ENCODE peak calls at places on chromosomes 1 and 21, in eight cellular contexts. Y is OCI-LY7, R is K562, X is endothelial cell of umbilical vein, A is astrocyte, Z is IMR-90, U is mammary epithelial cell, P is neural progenitor cell. H is an unnamed sample.
A peak's percentile ranks its signal among the peaks of the same experiment; 100 is the strongest.

GRCh38 chr1:93554883-93555872 is 107.3 kb downstream of the FNBP1L start:
- DNase-seq in Y (no peak), R (peak; percentile 26), X (peak; percentile 79), A (no peak), Z (no peak), U (no peak), P (no peak), H (no peak)

GRCh38 chr1:28437260-28437923 is 67.9 kb downstream of the PHACTR4 start:
- DNase-seq in Y (no peak), R (no peak), X (peak; percentile 68), A (peak; percentile 81), Z (peak; percentile 80), U (peak; percentile 84), P (peak; percentile 4), H (peak; percentile 85)

GRCh38 chr1:110606784-110607662 is 865 bp upstream of the KCNA2 start:
- DNase-seq in Y (no peak), R (no peak), X (peak; percentile 10), A (no peak), Z (no peak), U (no peak), P (peak; percentile 65), H (no peak)

GRCh38 chr1:234213576-234214128 is 159.6 kb upstream of the COA6 start:
- DNase-seq in Y (no peak), R (no peak), X (no peak), A (no peak), Z (no peak), U (no peak), P (peak; percentile 22), H (no peak)

GRCh38 chr1:152367436-152367835 is 7.6 kb upstream of the FLG2 start:
- DNase-seq in Y (no peak), R (no peak), X (no peak), A (no peak), Z (no peak), U (peak; percentile 91), P (no peak), H (no peak)

GRCh38 chr1:159918918-159919195 is 6.5 kb downstream of the TAGLN2 start:
- DNase-seq in Y (no peak), R (no peak), X (no peak), A (no peak), Z (no peak), U (no peak), P (no peak), H (no peak)

GRCh38 chr1:20616468-20617156 is 16.6 kb upstream of the PINK1 start:
- DNase-seq in Y (no peak), R (no peak), X (no peak), A (no peak), Z (peak; percentile 37), U (no peak), P (no peak), H (peak; percentile 20)

GRCh38 chr21:15206514-15206913 is 141.7 kb upstream of the NRIP1 start:
- DNase-seq in Y (no peak), R (no peak), X (no peak), A (no peak), Z (no peak), U (no peak), P (no peak), H (no peak)

DNA sequence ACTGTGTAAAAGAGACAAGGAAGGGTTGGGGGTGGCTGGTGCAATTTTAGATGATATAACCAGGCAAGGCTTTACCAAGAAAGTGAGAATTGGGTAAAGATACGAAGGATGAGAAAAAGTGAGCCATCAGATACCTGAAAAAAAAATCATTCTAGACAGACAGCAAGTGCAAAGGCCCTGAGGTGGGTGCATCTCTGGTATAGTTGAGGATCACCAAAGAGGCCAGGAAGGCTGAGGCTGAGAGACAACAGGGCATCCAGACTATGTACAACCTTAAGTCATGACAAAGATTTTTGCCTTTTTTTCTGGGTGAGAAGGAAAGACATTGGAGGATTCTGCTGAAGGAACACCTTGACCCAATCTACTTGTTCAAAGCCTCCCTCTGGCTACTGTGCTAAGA is 29.9 kb downstream of the RXRG start:
- DNase-seq in Y (no peak), R (no peak), X (no peak), A (no peak), Z (no peak), U (no peak), P (no peak), H (no peak)
- H3K4me1 ChIP-seq in Y (no peaks in the 10 kb centered on the region), R (no peaks in the 10 kb centered on the region), X (no peaks in the 10 kb centered on the region), A (no peaks in the 10 kb centered on the region), Z (no peaks in the 10 kb centered on the region), U (no peaks in the 10 kb centered on the region), P (no peaks in the 10 kb centered on the region), H (no peaks in the 10 kb centered on the region)

GRCh38 chr1:25474439-25475047 is 43.8 kb downstream of the MACO1 start:
- DNase-seq in Y (no peak), R (no peak), X (no peak), A (no peak), Z (no peak), U (no peak), P (no peak), H (no peak)

GRCh38 chr1:25478633-25479032 is 47.9 kb downstream of the MACO1 start:
- DNase-seq in Y (no peak), R (no peak), X (no peak), A (no peak), Z (no peak), U (peak; percentile 75), P (no peak), H (no peak)

GRCh38 chr1:25472494-25472893 is 41.8 kb downstream of the MACO1 start:
- DNase-seq in Y (no peak), R (no peak), X (no peak), A (no peak), Z (no peak), U (no peak), P (no peak), H (no peak)

GRCh38 chr1:25477448-25478034 is 46.8 kb downstream of the MACO1 start:
- DNase-seq in Y (no peak), R (peak; percentile 70), X (no peak), A (peak; percentile 18), Z (no peak), U (peak; percentile 42), P (no peak), H (peak; percentile 32)

GRCh38 chr1:25476186-25477097 is 45.7 kb downstream of the MACO1 start:
- DNase-seq in Y (no peak), R (no peak), X (no peak), A (no peak), Z (no peak), U (peak; percentile 67), P (no peak), H (no peak)
- H3K4me2 ChIP-seq in Y (no peak overlapping the region), R (peak overlapping the region; percentile 2), X (no peak overlapping the region), A (no peak overlapping the region), Z (no peak overlapping the region), U (peak overlapping the region; percentile 46), P (no peak overlapping the region), H (no peak overlapping the region)

GRCh38 chr1:218273757-218274505 is 11.2 kb upstream of the RRP15 start:
- DNase-seq in Y (peak; percentile 9), R (no peak), X (no peak), A (no peak), Z (no peak), U (no peak), P (peak; percentile 61), H (no peak)
- H3K4me1 ChIP-seq in Y (no peaks in the 10 kb centered on the region), R (no peaks in the 10 kb centered on the region), X (no peaks in the 10 kb centered on the region), A (no peaks in the 10 kb centered on the region), Z (no peaks in the 10 kb centered on the region), U (no peaks in the 10 kb centered on the region), P (peaks cover 27% of the 10 kb centered on the region), H (no peaks in the 10 kb centered on the region)

GRCh38 chr1:25469177-25469576 is 38.5 kb downstream of the MACO1 start:
- DNase-seq in Y (no peak), R (no peak), X (peak; percentile 81), A (peak; percentile 65), Z (peak; percentile 80), U (peak; percentile 59), P (no peak), H (peak; percentile 71)

GRCh38 chr1:25468037-25468436 is 37.3 kb downstream of the MACO1 start:
- DNase-seq in Y (no peak), R (no peak), X (peak; percentile 21), A (peak; percentile 39), Z (peak; percentile 64), U (no peak), P (no peak), H (peak; percentile 44)

GRCh38 chr1:25473653-25474225 is 43.0 kb downstream of the MACO1 start:
- DNase-seq in Y (no peak), R (no peak), X (no peak), A (no peak), Z (no peak), U (no peak), P (no peak), H (no peak)
- H3K4me2 ChIP-seq in Y (no peak overlapping the region), R (no peak overlapping the region), X (no peak overlapping the region), A (no peak overlapping the region), Z (no peak overlapping the region), U (no peak overlapping the region), P (no peak overlapping the region), H (no peak overlapping the region)

GRCh38 chr1:12145616-12146342 is 21.0 kb upstream of the TNFRSF1B start:
- DNase-seq in Y (no peak), R (no peak), X (no peak), A (no peak), Z (no peak), U (no peak), P (no peak), H (no peak)

GRCh38 chr1:12147116-12147753 is 19.6 kb upstream of the TNFRSF1B start:
- DNase-seq in Y (no peak), R (no peak), X (peak; percentile 93), A (no peak), Z (no peak), U (no peak), P (no peak), H (no peak)

GRCh38 chr1:12148160-12148957 is 18.4 kb upstream of the TNFRSF1B start:
- DNase-seq in Y (no peak), R (no peak), X (no peak), A (peak; percentile 20), Z (peak; percentile 76), U (no peak), P (no peak), H (peak; percentile 44)

GRCh38 chr1:12144969-12145368 is 21.8 kb upstream of the TNFRSF1B start:
- DNase-seq in Y (no peak), R (no peak), X (no peak), A (no peak), Z (no peak), U (no peak), P (no peak), H (no peak)

GRCh38 chr1:12146343-12147112 is 20.3 kb upstream of the TNFRSF1B start:
- DNase-seq in Y (no peak), R (no peak), X (no peak), A (no peak), Z (no peak), U (peak; percentile 52), P (no peak), H (no peak)
- H3K4me1 ChIP-seq in Y (peaks cover 48% of the 10 kb centered on the region), R (peaks cover 22% of the 10 kb centered on the region), X (peaks cover 29% of the 10 kb centered on the region), A (peaks cover 10% of the 10 kb centered on the region), Z (peaks cover 27% of the 10 kb centered on the region), U (peaks cover 13% of the 10 kb centered on the region), P (peaks cover 11% of the 10 kb centered on the region), H (peaks cover 23% of the 10 kb centered on the region)

GRCh38 chr1:52634111-52634510 is 1.1 kb downstream of the SHISAL2A start:
- DNase-seq in Y (no peak), R (no peak), X (no peak), A (no peak), Z (no peak), U (no peak), P (no peak), H (no peak)
- H3K4me2 ChIP-seq in Y (peak overlapping the region; percentile 52), R (no peak overlapping the region), X (no peak overlapping the region), A (no peak overlapping the region), Z (no peak overlapping the region), U (no peak overlapping the region), P (no peak overlapping the region), H (no peak overlapping the region)